ENCODE peak calls at places on chromosomes 4 and X, in six cellular contexts. P, K, M, B, L and Y are unnamed samples.

GRCh38 chr4:56505269-56506109 is at the start of gene ARL9:
- DNase-seq in L (peak), K (peak), P (no peak), B (peak), M (no peak), Y (peak)

GRCh38 chr4:4533461-4534169 is 8.2 kb downstream of the STX18 start:
- DNase-seq in M (no peak), K (no peak), P (no peak), B (no peak), L (no peak), Y (no peak)

GRCh38 chrX:47358387-47359065 is 11.9 kb upstream of the ZNF157 start:
- DNase-seq in L (no peak), M (no peak), K (no peak), B (peak), P (no peak), Y (no peak)

GRCh38 chr4:77076889-77077635 is 1.3 kb upstream of the CCNI start:
- DNase-seq in M (no peak), L (no peak), P (no peak), B (no peak), K (no peak), Y (no peak)

GRCh38 chr4:122666527-122667245 is 45.8 kb upstream of the IL21 start:
- DNase-seq in P (no peak), B (peak), L (no peak), K (no peak), M (no peak), Y (no peak)

GRCh38 chrX:74613350-74614192 is 853 bp downstream of the RLIM start:
- DNase-seq in M (no peak), B (peak), P (no peak), L (peak), K (no peak), Y (no peak)

GRCh38 chrX:12973561-12974216 is 1.2 kb upstream of the TMSB4X start:
- DNase-seq in B (peak), K (peak), P (no peak), M (no peak), L (peak), Y (no peak)

GRCh38 chrX:154333837-154334271 is 38.3 kb downstream of the TKTL1 start:
- DNase-seq in K (no peak), P (no peak), B (no peak), L (no peak), M (no peak), Y (no peak)

GRCh38 chrX:41530082-41530481 is 82.9 kb downstream of the NYX start:
- DNase-seq in K (no peak), B (no peak), P (no peak), M (no peak), L (no peak), Y (no peak)

GRCh38 chr4:24659241-24659961 is 75.0 kb upstream of the DHX15 start:
- DNase-seq in M (no peak), P (peak), K (no peak), B (no peak), L (no peak), Y (no peak)

GRCh38 chr4:6110681-6111353 is 89.5 kb downstream of the JAKMIP1 start:
- DNase-seq in M (no peak), B (no peak), P (no peak), L (no peak), K (no peak), Y (no peak)

GRCh38 chr4:52635130-52635529 is 24.0 kb downstream of the USP46 start:
- DNase-seq in P (no peak), K (no peak), B (no peak), L (no peak), M (no peak), Y (no peak)

GRCh38 chr4:101042847-101043246 is 304.5 kb downstream of the PPP3CA start:
- DNase-seq in L (no peak), K (no peak), B (no peak), P (no peak), M (no peak), Y (no peak)

GRCh38 chrX:54920610-54921426 is at the start of gene TRO:
- DNase-seq in M (no peak), B (peak), P (no peak), L (no peak), K (no peak), Y (no peak)

GRCh38 chrX:97683256-97683655 is 799.5 kb downstream of the RPA4 start:
- DNase-seq in L (no peak), P (no peak), B (no peak), M (no peak), K (no peak), Y (no peak)

GRCh38 chr4:99383381-99383780 is 30.8 kb upstream of the ADH1C start:
- DNase-seq in K (no peak), B (peak), M (no peak), P (no peak), L (no peak), Y (no peak)

GRCh38 chr4:1113311-1114009 is at the start of gene RNF212:
- DNase-seq in K (no peak), B (no peak), M (no peak), L (no peak), P (no peak), Y (no peak)

GRCh38 chr4:140497776-140498636 is at the start of gene MGAT4D:
- DNase-seq in M (no peak), L (no peak), K (no peak), B (no peak), P (no peak), Y (no peak)

GRCh38 chrX:55867254-55867653 is 149.7 kb downstream of the RRAGB start:
- DNase-seq in B (peak), L (no peak), P (no peak), M (no peak), K (no peak), Y (no peak)

GRCh38 chr4:40630335-40631021 is 814 bp upstream of the RBM47 start:
- DNase-seq in P (no peak), M (peak), B (no peak), K (peak), L (peak), Y (peak)

GRCh38 chr4:148445071-148445902 is 3.1 kb upstream of the NR3C2 start:
- DNase-seq in M (no peak), B (no peak), P (peak), L (peak), K (peak), Y (peak)

GRCh38 chrX:65871671-65872311 is 168.1 kb downstream of the VSIG4 start:
- DNase-seq in K (peak), P (no peak), L (peak), B (peak), M (peak), Y (no peak)

GRCh38 chr4:77399831-77400230 is 205.8 kb upstream of the CXCL13 start:
- DNase-seq in L (no peak), B (no peak), P (no peak), K (no peak), M (no peak), Y (no peak)

GRCh38 chr4:87050596-87050995 is 115.8 kb downstream of the AFF1 start:
- DNase-seq in P (no peak), M (no peak), B (no peak), K (no peak), L (peak), Y (peak)

GRCh38 chr4:22440999-22441398 is 74.9 kb downstream of the ADGRA3 start:
- DNase-seq in L (no peak), K (no peak), M (no peak), P (no peak), B (no peak), Y (no peak)

GRCh38 chrX:15877380-15877779 is 22.8 kb upstream of the AP1S2 start:
- DNase-seq in P (no peak), K (peak), M (no peak), L (peak), B (peak), Y (no peak)

GRCh38 chr4:185865901-185866328 is 53.9 kb upstream of the SORBS2 start:
- DNase-seq in K (no peak), P (no peak), M (no peak), B (peak), L (peak), Y (no peak)

GRCh38 chr4:40299126-40299525 is 36.0 kb upstream of the CHRNA9 start:
- DNase-seq in L (no peak), K (no peak), B (no peak), P (no peak), M (no peak), Y (no peak)

GRCh38 chr4:17578482-17578891 is 1.5 kb downstream of the LAP3 start:
- DNase-seq in P (no peak), L (no peak), B (peak), M (no peak), K (no peak), Y (no peak)

GRCh38 chr4:54368861-54369260 is 139.8 kb downstream of the PDGFRA start:
- DNase-seq in L (no peak), K (no peak), B (peak), P (no peak), M (no peak), Y (no peak)

GRCh38 chr4:93414041-93414440 is 414.5 kb upstream of the ATOH1 start:
- DNase-seq in B (no peak), M (no peak), K (no peak), L (no peak), P (no peak), Y (no peak)

GRCh38 chrX:37746268-37746931 is 33.5 kb upstream of the CYBB start:
- DNase-seq in P (no peak), B (no peak), M (no peak), L (no peak), K (no peak), Y (no peak)

GRCh38 chr4:62414563-62414962 is 1214.4 kb downstream of the ADGRL3 start:
- DNase-seq in L (no peak), B (no peak), P (no peak), K (no peak), M (no peak), Y (no peak)

GRCh38 chrX:74133156-74133796 is 170.7 kb upstream of the ZCCHC13 start:
- DNase-seq in K (no peak), B (peak), L (no peak), M (no peak), P (peak), Y (no peak)